ENCODE peak calls at places on chromosomes 4 and X, in nine cellular contexts. O is lung microvascular endothelial cell; N is NAMALWA; R is heart left ventricle; T is NB4; K is breast epithelium; P is nucleus accumbens; L is mammary epithelial cell; D is stimulated activated CD8-positive, alpha-beta memory T cell treated with anti-CD3 and anti-CD28 coated beads, Interleukin-7, amount 100 ng/mL, for 48 hours. Z is an unnamed sample.

GRCh38 chrX:100797359-100797758 is 22.8 kb upstream of the CSTF2 start:
- DNase-seq in O (no peak), R (no peak), N (no peak), K (no peak), D (no peak), L (no peak), P (no peak), T (no peak), Z (no peak)

GRCh38 chr4:88693792-88694191 is 3.8 kb downstream of the NAP1L5 start:
- DNase-seq in N (no peak), L (no peak), T (no peak), D (no peak), K (no peak), R (no peak), P (no peak), O (peak; percentile 55), Z (no peak)

GRCh38 chr4:33407496-33407895 is 2687.3 kb downstream of the PCDH7 start:
- DNase-seq in R (no peak), T (no peak), L (no peak), K (no peak), D (no peak), O (no peak), N (no peak), P (no peak), Z (no peak)

GRCh38 chrX:119468930-119469635 is 839 bp downstream of the SLC25A5 start:
- DNase-seq in D (peak; percentile 77), P (peak; percentile 63), K (peak; percentile 74), O (peak; percentile 88), N (peak; percentile 83), L (peak; percentile 76), R (peak; percentile 91), T (peak; percentile 90), Z (peak; percentile 88)

GRCh38 chr4:19961092-19961491 is 290.6 kb upstream of the SLIT2 start:
- DNase-seq in N (no peak), O (no peak), D (no peak), T (no peak), R (no peak), K (no peak), L (no peak), P (no peak), Z (no peak)

GRCh38 chr4:108210989-108211725 is 42.4 kb upstream of the LEF1 start:
- DNase-seq in O (no peak), D (no peak), P (no peak), R (no peak), K (no peak), N (no peak), T (no peak), L (peak; percentile 24), Z (no peak)

GRCh38 chrX:10828640-10829039 is 208.3 kb upstream of the MID1 start:
- DNase-seq in N (no peak), K (no peak), D (no peak), O (no peak), P (no peak), T (no peak), L (no peak), R (no peak), Z (peak; percentile 40)

GRCh38 chr4:143653031-143653430 is 47.4 kb downstream of the FREM3 start:
- DNase-seq in R (no peak), D (no peak), L (no peak), P (no peak), O (peak; percentile 27), K (no peak), N (no peak), T (no peak), Z (no peak)

GRCh38 chr4:165472943-165473676 is 94.3 kb downstream of the CPE start:
- DNase-seq in L (no peak), P (no peak), K (no peak), O (no peak), N (peak; percentile 18), D (no peak), T (no peak), R (no peak), Z (no peak)

GRCh38 chrX:30875957-30876356 is 13.1 kb downstream of the TAB3 start:
- DNase-seq in L (peak; percentile 90), P (no peak), K (no peak), R (no peak), O (no peak), T (no peak), N (no peak), D (no peak), Z (no peak)

GRCh38 chr4:104574371-104574770 is 79.7 kb upstream of the CXXC4 start:
- DNase-seq in L (no peak), N (no peak), D (no peak), K (no peak), O (no peak), P (no peak), T (no peak), R (no peak), Z (no peak)

GRCh38 chr4:107839166-107839565 is 14.4 kb downstream of the SGMS2 start:
- DNase-seq in D (no peak), N (no peak), K (no peak), L (no peak), T (no peak), P (no peak), O (no peak), R (no peak), Z (no peak)

GRCh38 chr4:3285558-3286334 is 7.1 kb upstream of the RGS12 start:
- DNase-seq in K (peak; percentile 72), T (peak; percentile 98), D (no peak), P (no peak), O (no peak), R (no peak), L (peak; percentile 80), N (no peak), Z (no peak)

GRCh38 chr4:83213640-83214039 is 71.0 kb downstream of the COQ2 start:
- DNase-seq in K (no peak), D (no peak), R (no peak), L (no peak), N (no peak), T (no peak), P (no peak), O (no peak), Z (no peak)

GRCh38 chr4:85486425-85487101 is 11.6 kb downstream of the ARHGAP24 start:
- DNase-seq in K (no peak), L (no peak), R (no peak), P (no peak), O (no peak), T (peak; percentile 6), N (no peak), D (no peak), Z (no peak)

GRCh38 chr4:40887690-40888089 is 137.9 kb downstream of the NSUN7 start:
- DNase-seq in R (no peak), L (no peak), O (no peak), K (peak; percentile 33), P (no peak), T (peak; percentile 26), N (no peak), D (no peak), Z (peak; percentile 46)

GRCh38 chr4:81472249-81473085 is 760 bp upstream of the RASGEF1B start:
- DNase-seq in T (peak; percentile 78), D (peak; percentile 18), N (peak; percentile 93), R (no peak), P (peak; percentile 76), K (peak; percentile 59), O (peak; percentile 62), L (no peak), Z (peak; percentile 61)

GRCh38 chr4:168612435-168613139 is 115.7 kb downstream of the PALLD start:
- DNase-seq in L (peak; percentile 78), P (no peak), O (no peak), D (no peak), K (no peak), R (no peak), T (peak; percentile 6), N (no peak), Z (no peak)

GRCh38 chr4:16693040-16693506 is 205.4 kb downstream of the LDB2 start:
- DNase-seq in K (peak; percentile 43), L (no peak), T (no peak), P (no peak), R (peak; percentile 38), D (no peak), O (no peak), N (no peak), Z (no peak)

GRCh38 chrX:34638116-34638515 is 19.0 kb downstream of the TMEM47 start:
- DNase-seq in N (peak; percentile 29), R (no peak), T (peak; percentile 33), D (no peak), P (no peak), K (no peak), L (no peak), O (peak; percentile 64), Z (no peak)

GRCh38 chr4:13309751-13310150 is 174.4 kb downstream of the RAB28 start:
- DNase-seq in T (no peak), K (no peak), D (no peak), O (no peak), N (no peak), P (no peak), L (peak; percentile 71), R (no peak), Z (no peak)

GRCh38 chr4:140330311-140330900 is 43.0 kb upstream of the SCOC start:
- DNase-seq in P (no peak), O (peak; percentile 52), R (no peak), K (no peak), T (peak; percentile 46), L (peak; percentile 17), D (no peak), N (peak; percentile 62), Z (no peak)

GRCh38 chr4:135250040-135250439 is 1048.5 kb upstream of the PABPC4L start:
- DNase-seq in D (no peak), O (no peak), L (no peak), R (no peak), K (no peak), P (no peak), N (no peak), T (no peak), Z (no peak)

GRCh38 chrX:74579597-74580209 is 34.7 kb downstream of the RLIM start:
- DNase-seq in D (no peak), T (no peak), R (no peak), O (no peak), K (no peak), N (no peak), P (no peak), L (no peak), Z (no peak)

GRCh38 chrX:49704692-49705404 is 9.1 kb upstream of the PAGE1 start:
- DNase-seq in L (no peak), N (no peak), P (no peak), D (no peak), R (no peak), T (no peak), K (no peak), O (no peak), Z (no peak)

GRCh38 chrX:44483965-44484606 is 58.6 kb downstream of the FUNDC1 start:
- DNase-seq in T (peak; percentile 4), L (peak; percentile 46), D (no peak), P (no peak), O (no peak), R (no peak), K (no peak), N (no peak), Z (no peak)

GRCh38 chr4:184267206-184267608 is 49.5 kb upstream of the ENPP6 start:
- DNase-seq in R (no peak), N (peak; percentile 48), T (no peak), O (no peak), D (no peak), K (no peak), P (no peak), L (no peak), Z (no peak)

GRCh38 chr4:15690020-15690809 is 8.6 kb downstream of the FAM200B start:
- DNase-seq in L (peak; percentile 88), R (no peak), T (peak; percentile 86), N (no peak), D (no peak), P (no peak), K (no peak), O (peak; percentile 93), Z (no peak)

GRCh38 chr4:181952478-181952877 is 290.7 kb upstream of the TENM3 start:
- DNase-seq in K (peak; percentile 21), R (peak; percentile 35), P (no peak), L (peak; percentile 90), T (no peak), N (no peak), D (no peak), O (no peak), Z (peak; percentile 7)

GRCh38 chr4:8329859-8330761 is 60.6 kb downstream of the HTRA3 start:
- DNase-seq in R (peak; percentile 23), O (no peak), L (no peak), D (no peak), K (no peak), P (no peak), T (no peak), N (no peak), Z (no peak)

GRCh38 chrX:73214366-73215094 is at the start of gene NAP1L2:
- DNase-seq in K (peak; percentile 26), N (no peak), R (peak; percentile 22), L (peak; percentile 62), D (peak; percentile 19), O (peak; percentile 27), P (peak; percentile 32), T (peak; percentile 3), Z (peak; percentile 41)